ENCODE peak calls at places on chromosomes 11 and 22, in nine cellular contexts. Q is PC-3, D is H9, H is colonic mucosa, M is neuronal stem cell, Y is IMR-90, V is neural progenitor cell, L is kidney, X is mammary epithelial cell. J is an unnamed sample.

GRCh38 chr22:37480387-37481346 is 5.5 kb downstream of the MFNG start:
- DNase-seq in Q (no peak), D (no peak), H (no peak), M (no peak), Y (no peak), V (no peak), L (no peak), X (no peak), J (no peak)

GRCh38 chr11:129853508-129854228 is 38.0 kb downstream of the TMEM45B start:
- DNase-seq in Q (peak), D (no peak), H (peak), M (no peak), Y (peak), V (no peak), L (peak), X (peak), J (peak)

GRCh38 chr11:36818410-36818809 is 220.4 kb upstream of the RAG2 start:
- DNase-seq in Q (no peak), D (peak), H (no peak), M (no peak), Y (no peak), V (peak), L (no peak), X (no peak), J (peak)

GRCh38 chr22:17802822-17803221 is 28.6 kb upstream of the BID start:
- DNase-seq in Q (no peak), D (no peak), H (no peak), M (no peak), Y (peak), V (no peak), L (no peak), X (no peak), J (no peak)

GRCh38 chr11:118921929-118922744 is 3.6 kb downstream of the BCL9L start:
- DNase-seq in Q (peak), D (peak), H (peak), M (no peak), Y (peak), V (peak), L (peak), X (peak), J (peak)

GRCh38 chr11:35427158-35427557 is 7.8 kb upstream of the SLC1A2 start:
- DNase-seq in Q (no peak), D (no peak), H (no peak), M (no peak), Y (peak), V (no peak), L (no peak), X (no peak), J (no peak)

GRCh38 chr22:31192513-31192912 is 19.6 kb upstream of the LIMK2 start:
- DNase-seq in Q (no peak), D (no peak), H (no peak), M (no peak), Y (peak), V (no peak), L (no peak), X (peak), J (no peak)

GRCh38 chr11:33325456-33325855 is 68.3 kb downstream of the HIPK3 start:
- DNase-seq in Q (no peak), D (no peak), H (no peak), M (no peak), Y (no peak), V (no peak), L (no peak), X (no peak), J (no peak)

GRCh38 chr11:64026575-64027213 is 9.0 kb upstream of the FLRT1 start:
- DNase-seq in Q (no peak), D (no peak), H (no peak), M (no peak), Y (no peak), V (no peak), L (no peak), X (no peak), J (no peak)

GRCh38 chr11:29452131-29452530 is 564.7 kb downstream of the KCNA4 start:
- DNase-seq in Q (peak), D (no peak), H (no peak), M (no peak), Y (peak), V (no peak), L (no peak), X (peak), J (no peak)

GRCh38 chr11:121687961-121688566 is 235.3 kb upstream of the SORL1-AS1 start:
- DNase-seq in Q (peak), D (peak), H (no peak), M (no peak), Y (peak), V (peak), L (no peak), X (no peak), J (no peak)

GRCh38 chr11:32391479-32391878 is 43.9 kb downstream of the WT1 start:
- DNase-seq in Q (no peak), D (no peak), H (no peak), M (no peak), Y (no peak), V (no peak), L (no peak), X (no peak), J (no peak)

GRCh38 chr11:128890543-128891409 is at the start of gene KCNJ5:
- DNase-seq in Q (peak), D (peak), H (peak), M (no peak), Y (no peak), V (peak), L (peak), X (peak), J (peak)

DNA sequence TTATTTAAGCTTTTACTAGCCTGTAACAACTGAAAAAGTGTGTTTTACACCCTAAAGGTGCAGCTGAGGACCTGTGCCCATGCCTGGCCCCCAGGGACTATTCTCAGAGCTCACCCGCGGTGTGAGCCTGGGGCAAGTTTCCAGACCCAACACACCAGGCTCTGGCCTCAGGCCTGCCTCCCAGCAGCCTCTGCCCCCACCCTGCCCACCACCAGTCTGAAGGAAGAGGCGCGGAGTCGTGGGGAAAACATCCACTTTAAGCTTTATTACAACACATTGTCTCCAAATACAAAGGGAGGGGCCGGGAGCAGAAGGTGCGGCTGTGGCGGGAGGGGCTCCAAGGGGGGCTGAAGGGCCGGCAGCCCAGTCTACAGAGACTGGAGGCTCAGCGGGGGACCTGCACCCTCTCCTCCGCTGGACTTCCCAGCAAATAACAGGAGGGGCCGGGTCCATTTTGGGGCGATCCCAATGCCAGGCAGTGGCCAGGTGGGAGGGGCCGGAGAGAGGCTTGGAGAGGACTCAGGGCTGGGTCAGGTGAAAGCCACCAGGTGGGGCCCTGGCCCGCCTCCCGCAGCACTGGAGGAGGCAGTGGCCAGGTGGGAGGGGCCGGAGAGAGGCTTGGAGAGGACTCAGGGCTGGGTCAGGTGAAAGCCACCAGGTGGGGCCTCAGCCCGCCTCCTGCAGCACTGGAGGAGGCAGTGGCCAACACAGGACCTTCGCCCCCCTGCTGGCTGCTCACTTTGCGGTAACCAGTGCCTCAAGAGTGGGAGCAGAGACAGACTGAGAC is 18.1 kb downstream of the DUSP8 start:
- DNase-seq in Q (peak), D (peak), H (peak), M (no peak), Y (no peak), V (no peak), L (peak), X (no peak), J (no peak)
- H3K9ac ChIP-seq in Q (no peak), D (no peak), H (peak), M (peak), Y (no peak), V (no peak), L (no peak), X (no peak), J (no peak)

DNA sequence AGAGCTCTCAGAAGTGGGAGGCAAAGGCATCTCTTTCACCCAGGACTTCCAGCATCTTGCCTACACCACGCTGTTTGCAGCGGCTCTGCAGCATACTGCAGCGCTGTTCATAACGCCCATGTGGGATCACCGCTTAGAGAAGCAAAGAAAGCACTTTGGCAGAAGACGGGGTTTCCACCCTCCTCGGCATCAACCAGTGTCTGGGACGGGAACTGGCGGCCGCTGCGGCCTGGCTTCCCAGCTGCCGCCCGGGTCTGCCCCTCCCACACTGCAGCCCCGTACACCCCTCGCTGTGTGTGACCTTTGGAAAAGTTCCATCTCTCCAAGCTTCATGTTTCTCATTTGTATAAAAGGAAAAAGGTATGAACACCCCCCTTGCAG is 542 bp upstream of the TIRAP start:
- DNase-seq in Q (peak), D (peak), H (peak), M (no peak), Y (peak), V (peak), L (no peak), X (peak), J (peak)
- H3K9ac ChIP-seq in Q (peak), D (peak), H (peak), M (no peak), Y (peak), V (no peak), L (peak), X (no peak), J (peak)

GRCh38 chr22:27991586-27992293 is 72.7 kb upstream of the PITPNB start:
- DNase-seq in Q (no peak), D (peak), H (no peak), M (no peak), Y (no peak), V (no peak), L (no peak), X (no peak), J (no peak)
- H3K9ac ChIP-seq in Q (no peak), D (no peak), H (no peak), M (no peak), Y (no peak), V (no peak), L (no peak), X (no peak), J (no peak)

GRCh38 chr11:12416552-12416951 is 39.2 kb downstream of the PARVA start:
- DNase-seq in Q (no peak), D (no peak), H (no peak), M (no peak), Y (no peak), V (no peak), L (no peak), X (no peak), J (no peak)

GRCh38 chr11:12415567-12415966 is 38.2 kb downstream of the PARVA start:
- DNase-seq in Q (no peak), D (no peak), H (no peak), M (no peak), Y (no peak), V (no peak), L (no peak), X (no peak), J (no peak)

GRCh38 chr11:12421386-12421785 is 44.0 kb downstream of the PARVA start:
- DNase-seq in Q (no peak), D (no peak), H (no peak), M (no peak), Y (no peak), V (no peak), L (no peak), X (no peak), J (peak)

GRCh38 chr11:12418019-12418611 is 40.7 kb downstream of the PARVA start:
- DNase-seq in Q (no peak), D (no peak), H (no peak), M (no peak), Y (peak), V (no peak), L (no peak), X (peak), J (no peak)

DNA sequence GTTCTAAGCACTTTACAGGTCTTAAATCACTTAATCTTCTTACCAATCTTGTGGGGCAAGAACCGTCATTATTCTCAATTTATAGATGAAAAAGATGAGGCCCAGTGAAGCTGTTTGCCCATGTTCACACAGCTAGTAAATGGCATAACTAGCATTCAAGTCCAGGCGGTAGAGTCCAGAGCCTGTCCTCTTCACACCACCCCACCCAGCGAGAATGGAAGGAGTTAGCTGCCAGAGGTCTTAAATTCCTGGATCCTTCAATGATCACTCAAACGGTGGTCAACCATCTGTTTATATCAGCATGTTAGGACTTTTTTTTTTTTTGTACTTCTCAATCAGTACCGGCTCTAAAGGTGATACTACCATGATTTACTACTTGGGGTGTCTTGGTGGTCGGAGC is 43.3 kb downstream of the PARVA start:
- DNase-seq in Q (no peak), D (no peak), H (no peak), M (no peak), Y (no peak), V (no peak), L (no peak), X (no peak), J (no peak)
- H3K9ac ChIP-seq in Q (no peak), D (no peak), H (no peak), M (no peak), Y (no peak), V (no peak), L (no peak), X (no peak), J (no peak)